ENCODE peak calls at places on chromosomes 3 and 15, in seven cellular contexts. One of them, this sample, is unnamed.

GRCh38 chr3:167091186-167091585 is 288.9 kb downstream of the ZBBX start:
- DNase-seq in H7: no peak
- DNase-seq in AG09309: no peak
- DNase-seq in GM04504: no peak
- DNase-seq in activated CD4-positive, alpha-beta T cell treated with anti-CD3 and anti-CD28 coated beads for 48 hours: no peak
- DNase-seq in sciatic nerve: no peak
- DNase-seq in GM13976: no peak
- DNase-seq in this sample: no peak

GRCh38 chr3:170233532-170233931 is 11.3 kb downstream of the PRKCI start:
- DNase-seq in AG09309: peak; percentile 67
- DNase-seq in GM04504: no peak
- DNase-seq in activated CD4-positive, alpha-beta T cell treated with anti-CD3 and anti-CD28 coated beads for 48 hours: no peak
- DNase-seq in GM13976: no peak
- DNase-seq in H7: no peak
- DNase-seq in sciatic nerve: no peak
- DNase-seq in this sample: no peak

GRCh38 chr15:73695773-73696640 is 11.8 kb downstream of the CD276 start:
- DNase-seq in GM04504: no peak
- DNase-seq in H7: no peak
- DNase-seq in GM13976: no peak
- DNase-seq in AG09309: no peak
- DNase-seq in sciatic nerve: no peak
- DNase-seq in activated CD4-positive, alpha-beta T cell treated with anti-CD3 and anti-CD28 coated beads for 48 hours: no peak
- DNase-seq in this sample: no peak

GRCh38 chr3:38150780-38151528 is 12.5 kb downstream of the MYD88 start:
- DNase-seq in H7: no peak
- DNase-seq in sciatic nerve: no peak
- DNase-seq in GM13976: no peak
- DNase-seq in GM04504: no peak
- DNase-seq in activated CD4-positive, alpha-beta T cell treated with anti-CD3 and anti-CD28 coated beads for 48 hours: no peak
- DNase-seq in AG09309: no peak
- DNase-seq in this sample: no peak

GRCh38 chr15:78364233-78364632 is 24.1 kb downstream of the CRABP1 start:
- DNase-seq in H7: no peak
- DNase-seq in sciatic nerve: peak; percentile 57
- DNase-seq in GM13976: no peak
- DNase-seq in GM04504: peak; percentile 22
- DNase-seq in AG09309: no peak
- DNase-seq in activated CD4-positive, alpha-beta T cell treated with anti-CD3 and anti-CD28 coated beads for 48 hours: no peak
- DNase-seq in this sample: peak; percentile 80

GRCh38 chr3:55164876-55165275 is 237.0 kb upstream of the LRTM1 start:
- DNase-seq in GM04504: peak; percentile 86
- DNase-seq in GM13976: no peak
- DNase-seq in activated CD4-positive, alpha-beta T cell treated with anti-CD3 and anti-CD28 coated beads for 48 hours: no peak
- DNase-seq in sciatic nerve: no peak
- DNase-seq in AG09309: no peak
- DNase-seq in H7: no peak
- DNase-seq in this sample: no peak

GRCh38 chr3:11780341-11780740 is 66.3 kb downstream of the TAMM41 start:
- DNase-seq in H7: no peak
- DNase-seq in sciatic nerve: no peak
- DNase-seq in AG09309: no peak
- DNase-seq in GM13976: no peak
- DNase-seq in GM04504: no peak
- DNase-seq in activated CD4-positive, alpha-beta T cell treated with anti-CD3 and anti-CD28 coated beads for 48 hours: no peak
- DNase-seq in this sample: no peak

GRCh38 chr3:11373645-11374044 is 101.4 kb downstream of the ATG7 start:
- DNase-seq in GM04504: no peak
- DNase-seq in H7: no peak
- DNase-seq in AG09309: no peak
- DNase-seq in activated CD4-positive, alpha-beta T cell treated with anti-CD3 and anti-CD28 coated beads for 48 hours: no peak
- DNase-seq in sciatic nerve: no peak
- DNase-seq in GM13976: no peak
- DNase-seq in this sample: no peak

GRCh38 chr3:138461696-138462295 is 27.4 kb downstream of the ESYT3 start:
- DNase-seq in GM13976: no peak
- DNase-seq in activated CD4-positive, alpha-beta T cell treated with anti-CD3 and anti-CD28 coated beads for 48 hours: no peak
- DNase-seq in AG09309: no peak
- DNase-seq in sciatic nerve: no peak
- DNase-seq in GM04504: no peak
- DNase-seq in H7: no peak
- DNase-seq in this sample: no peak

GRCh38 chr3:159726231-159726964 is 262.2 kb upstream of the IL12A start:
- DNase-seq in GM04504: no peak
- DNase-seq in sciatic nerve: no peak
- DNase-seq in H7: no peak
- DNase-seq in AG09309: no peak
- DNase-seq in activated CD4-positive, alpha-beta T cell treated with anti-CD3 and anti-CD28 coated beads for 48 hours: no peak
- DNase-seq in GM13976: no peak
- DNase-seq in this sample: no peak

GRCh38 chr3:101141135-101141534 is 147.9 kb upstream of the ABI3BP start:
- DNase-seq in H7: no peak
- DNase-seq in GM13976: no peak
- DNase-seq in sciatic nerve: no peak
- DNase-seq in activated CD4-positive, alpha-beta T cell treated with anti-CD3 and anti-CD28 coated beads for 48 hours: no peak
- DNase-seq in AG09309: no peak
- DNase-seq in GM04504: no peak
- DNase-seq in this sample: no peak

GRCh38 chr3:169122407-169122806 is 541.1 kb downstream of the MECOM start:
- DNase-seq in AG09309: no peak
- DNase-seq in activated CD4-positive, alpha-beta T cell treated with anti-CD3 and anti-CD28 coated beads for 48 hours: no peak
- DNase-seq in sciatic nerve: no peak
- DNase-seq in GM13976: no peak
- DNase-seq in GM04504: no peak
- DNase-seq in H7: no peak
- DNase-seq in this sample: no peak

GRCh38 chr3:112115161-112115739 is 17.8 kb downstream of the GCSAM start:
- DNase-seq in AG09309: no peak
- DNase-seq in H7: no peak
- DNase-seq in activated CD4-positive, alpha-beta T cell treated with anti-CD3 and anti-CD28 coated beads for 48 hours: peak; percentile 9
- DNase-seq in GM13976: peak; percentile 43
- DNase-seq in GM04504: no peak
- DNase-seq in sciatic nerve: no peak
- DNase-seq in this sample: no peak

GRCh38 chr15:63243101-63243500 is 34.3 kb upstream of the APH1B start:
- DNase-seq in H7: no peak
- DNase-seq in GM04504: peak; percentile 64
- DNase-seq in sciatic nerve: no peak
- DNase-seq in activated CD4-positive, alpha-beta T cell treated with anti-CD3 and anti-CD28 coated beads for 48 hours: no peak
- DNase-seq in GM13976: no peak
- DNase-seq in AG09309: no peak
- DNase-seq in this sample: no peak

GRCh38 chr15:67836477-67836876 is 3.4 kb downstream of the RNU6-1 start:
- DNase-seq in sciatic nerve: peak; percentile 75
- DNase-seq in GM13976: peak; percentile 68
- DNase-seq in H7: peak; percentile 85
- DNase-seq in GM04504: no peak
- DNase-seq in activated CD4-positive, alpha-beta T cell treated with anti-CD3 and anti-CD28 coated beads for 48 hours: peak; percentile 63
- DNase-seq in AG09309: no peak
- DNase-seq in this sample: peak; percentile 70

GRCh38 chr3:32963871-32964270 is 12.4 kb downstream of the CCR4 start:
- DNase-seq in AG09309: no peak
- DNase-seq in sciatic nerve: no peak
- DNase-seq in GM13976: no peak
- DNase-seq in GM04504: no peak
- DNase-seq in H7: no peak
- DNase-seq in activated CD4-positive, alpha-beta T cell treated with anti-CD3 and anti-CD28 coated beads for 48 hours: peak; percentile 52
- DNase-seq in this sample: no peak

GRCh38 chr3:52743721-52744120 is 27.0 kb downstream of the NEK4 start:
- DNase-seq in sciatic nerve: no peak
- DNase-seq in H7: no peak
- DNase-seq in activated CD4-positive, alpha-beta T cell treated with anti-CD3 and anti-CD28 coated beads for 48 hours: no peak
- DNase-seq in GM04504: no peak
- DNase-seq in GM13976: no peak
- DNase-seq in AG09309: no peak
- DNase-seq in this sample: no peak

GRCh38 chr3:50304601-50305000 is 1.2 kb upstream of the HYAL1 start:
- DNase-seq in GM04504: no peak
- DNase-seq in sciatic nerve: no peak
- DNase-seq in GM13976: no peak
- DNase-seq in activated CD4-positive, alpha-beta T cell treated with anti-CD3 and anti-CD28 coated beads for 48 hours: no peak
- DNase-seq in AG09309: no peak
- DNase-seq in H7: no peak
- DNase-seq in this sample: no peak

GRCh38 chr3:48301814-48302194 is 31.7 kb downstream of the SPINK8 start:
- DNase-seq in AG09309: no peak
- DNase-seq in GM04504: peak; percentile 4
- DNase-seq in GM13976: no peak
- DNase-seq in activated CD4-positive, alpha-beta T cell treated with anti-CD3 and anti-CD28 coated beads for 48 hours: peak; percentile 39
- DNase-seq in H7: peak; percentile 50
- DNase-seq in sciatic nerve: no peak
- DNase-seq in this sample: no peak

GRCh38 chr3:72255191-72255590 is 470.2 kb upstream of the PROK2 start:
- DNase-seq in sciatic nerve: no peak
- DNase-seq in H7: peak; percentile 53
- DNase-seq in activated CD4-positive, alpha-beta T cell treated with anti-CD3 and anti-CD28 coated beads for 48 hours: no peak
- DNase-seq in GM13976: no peak
- DNase-seq in AG09309: no peak
- DNase-seq in GM04504: no peak
- DNase-seq in this sample: no peak

GRCh38 chr3:47976135-47976758 is 40.0 kb downstream of the MAP4 start:
- DNase-seq in GM13976: peak; percentile 28
- DNase-seq in AG09309: no peak
- DNase-seq in GM04504: no peak
- DNase-seq in sciatic nerve: no peak
- DNase-seq in activated CD4-positive, alpha-beta T cell treated with anti-CD3 and anti-CD28 coated beads for 48 hours: no peak
- DNase-seq in H7: no peak
- DNase-seq in this sample: no peak

GRCh38 chr15:84142888-84143337 is 92.7 kb upstream of the GOLGA6L4 start:
- DNase-seq in H7: peak; percentile 65
- DNase-seq in GM13976: peak; percentile 64
- DNase-seq in sciatic nerve: peak; percentile 83
- DNase-seq in AG09309: peak; percentile 41
- DNase-seq in GM04504: peak; percentile 49
- DNase-seq in activated CD4-positive, alpha-beta T cell treated with anti-CD3 and anti-CD28 coated beads for 48 hours: peak; percentile 82
- DNase-seq in this sample: peak; percentile 75

GRCh38 chr15:55348281-55348778 is 29.3 kb downstream of the PIGB start:
- DNase-seq in sciatic nerve: no peak
- DNase-seq in H7: peak; percentile 48
- DNase-seq in AG09309: no peak
- DNase-seq in activated CD4-positive, alpha-beta T cell treated with anti-CD3 and anti-CD28 coated beads for 48 hours: no peak
- DNase-seq in GM13976: no peak
- DNase-seq in GM04504: no peak
- DNase-seq in this sample: no peak

GRCh38 chr3:115644391-115644790 is 21.1 kb downstream of the GAP43 start:
- DNase-seq in activated CD4-positive, alpha-beta T cell treated with anti-CD3 and anti-CD28 coated beads for 48 hours: no peak
- DNase-seq in H7: no peak
- DNase-seq in GM13976: no peak
- DNase-seq in sciatic nerve: no peak
- DNase-seq in GM04504: no peak
- DNase-seq in AG09309: no peak
- DNase-seq in this sample: no peak

This sample was measured in head of caudate nucleus.